ENCODE peak calls at places on chromosomes 4 and X, in six cellular contexts. One of them, this sample, is unnamed. For H3K4me1 and H3K36me3, the result is how much of the 10 kb centered on the place peaks cover.

GRCh38 chrX:114842181-114842580 is 175.2 kb downstream of the IL13RA2 start:
- DNase-seq in A673: no peak
- DNase-seq in IMR-90: no peak
- DNase-seq in tibial nerve: no peak
- DNase-seq in ovary: no peak
- DNase-seq in GM23248: peak
- DNase-seq in this sample: no peak

GRCh38 chrX:46844913-46845312 is 8.1 kb downstream of the RP2 start:
- DNase-seq in A673: no peak
- DNase-seq in IMR-90: no peak
- DNase-seq in tibial nerve: no peak
- DNase-seq in ovary: no peak
- DNase-seq in GM23248: no peak
- DNase-seq in this sample: no peak

GRCh38 chr4:123423819-123424218 is 27.2 kb downstream of the SPRY1 start:
- DNase-seq in A673: no peak
- DNase-seq in IMR-90: no peak
- DNase-seq in tibial nerve: no peak
- DNase-seq in ovary: no peak
- DNase-seq in GM23248: no peak
- DNase-seq in this sample: no peak

GRCh38 chr4:56654238-56654632 is 26.9 kb downstream of the HOPX start:
- DNase-seq in A673: no peak
- DNase-seq in IMR-90: no peak
- DNase-seq in tibial nerve: no peak
- DNase-seq in ovary: no peak
- DNase-seq in GM23248: no peak
- DNase-seq in this sample: no peak

GRCh38 chrX:11886745-11887144 is 128.7 kb downstream of the MSL3 start:
- DNase-seq in A673: no peak
- DNase-seq in IMR-90: peak
- DNase-seq in tibial nerve: no peak
- DNase-seq in ovary: no peak
- DNase-seq in GM23248: no peak
- DNase-seq in this sample: no peak

GRCh38 chr4:114754616-114755015 is 156.0 kb downstream of the UGT8 start:
- DNase-seq in A673: no peak
- DNase-seq in IMR-90: no peak
- DNase-seq in tibial nerve: no peak
- DNase-seq in ovary: no peak
- DNase-seq in GM23248: no peak
- DNase-seq in this sample: peak

GRCh38 chr4:73573794-73574528 is 46.3 kb downstream of the RASSF6 start:
- DNase-seq in A673: peak
- DNase-seq in IMR-90: peak
- DNase-seq in tibial nerve: peak
- DNase-seq in ovary: peak
- DNase-seq in GM23248: peak
- DNase-seq in this sample: peak

GRCh38 chr4:119785963-119786362 is 157.4 kb upstream of the PDE5A start:
- DNase-seq in A673: no peak
- DNase-seq in IMR-90: peak
- DNase-seq in tibial nerve: no peak
- DNase-seq in ovary: no peak
- DNase-seq in GM23248: peak
- DNase-seq in this sample: no peak

GRCh38 chr4:7904942-7905341 is 34.7 kb downstream of the AFAP1 start:
- DNase-seq in A673: peak
- DNase-seq in IMR-90: peak
- DNase-seq in tibial nerve: no peak
- DNase-seq in ovary: no peak
- DNase-seq in GM23248: peak
- DNase-seq in this sample: peak

GRCh38 chr4:183376381-183376780 is 54.2 kb upstream of the CLDN24 start:
- DNase-seq in A673: no peak
- DNase-seq in IMR-90: no peak
- DNase-seq in tibial nerve: no peak
- DNase-seq in ovary: no peak
- DNase-seq in GM23248: no peak
- DNase-seq in this sample: no peak

GRCh38 chr4:184123009-184123408 is 94.7 kb downstream of the ENPP6 start:
- DNase-seq in A673: no peak
- DNase-seq in IMR-90: no peak
- DNase-seq in tibial nerve: no peak
- DNase-seq in ovary: no peak
- DNase-seq in GM23248: no peak
- DNase-seq in this sample: no peak

GRCh38 chr4:183249854-183250253 is 70.2 kb downstream of the CLDN22 start:
- DNase-seq in A673: peak
- DNase-seq in IMR-90: peak
- DNase-seq in tibial nerve: no peak
- DNase-seq in ovary: no peak
- DNase-seq in GM23248: peak
- DNase-seq in this sample: no peak

GRCh38 chr4:72779256-72779655 is 210.2 kb upstream of the ADAMTS3 start:
- DNase-seq in A673: no peak
- DNase-seq in IMR-90: no peak
- DNase-seq in tibial nerve: no peak
- DNase-seq in ovary: no peak
- DNase-seq in GM23248: peak
- DNase-seq in this sample: no peak

GRCh38 chr4:26000274-26000950 is 86.4 kb downstream of the SMIM20 start:
- DNase-seq in A673: no peak
- DNase-seq in IMR-90: peak
- DNase-seq in tibial nerve: no peak
- DNase-seq in ovary: no peak
- DNase-seq in GM23248: peak
- DNase-seq in this sample: no peak

GRCh38 chr4:100516225-100516624 is 1.6 kb downstream of the EMCN start:
- DNase-seq in A673: no peak
- DNase-seq in IMR-90: no peak
- DNase-seq in tibial nerve: no peak
- DNase-seq in ovary: no peak
- DNase-seq in GM23248: peak
- DNase-seq in this sample: no peak

GRCh38 chr4:101944649-101945048 is 154.1 kb downstream of the BANK1 start:
- DNase-seq in A673: no peak
- DNase-seq in IMR-90: peak
- DNase-seq in tibial nerve: no peak
- DNase-seq in ovary: no peak
- DNase-seq in GM23248: peak
- DNase-seq in this sample: no peak

GRCh38 chrX:145609951-145610511 is 207.6 kb upstream of the SLITRK2 start:
- DNase-seq in A673: no peak
- DNase-seq in IMR-90: peak
- DNase-seq in tibial nerve: no peak
- DNase-seq in ovary: no peak
- DNase-seq in GM23248: no peak
- DNase-seq in this sample: no peak

GRCh38 chrX:107324493-107325310 is 118.3 kb downstream of the DNAAF6 start:
- DNase-seq in A673: peak
- DNase-seq in IMR-90: peak
- DNase-seq in tibial nerve: no peak
- DNase-seq in ovary: peak
- DNase-seq in GM23248: peak
- DNase-seq in this sample: peak

GRCh38 chrX:107323786-107324492 is 117.5 kb downstream of the DNAAF6 start:
- DNase-seq in A673: no peak
- DNase-seq in IMR-90: no peak
- DNase-seq in tibial nerve: no peak
- DNase-seq in ovary: peak
- DNase-seq in GM23248: no peak
- DNase-seq in this sample: no peak

GRCh38 chrX:107325467-107325866 is 119.1 kb downstream of the DNAAF6 start:
- DNase-seq in A673: no peak
- DNase-seq in IMR-90: no peak
- DNase-seq in tibial nerve: no peak
- DNase-seq in ovary: no peak
- DNase-seq in GM23248: no peak
- DNase-seq in this sample: no peak
- H3K4me3 ChIP-seq in A673: no peak
- H3K4me3 ChIP-seq in IMR-90: no peak
- H3K4me3 ChIP-seq in tibial nerve: no peak
- H3K4me3 ChIP-seq in ovary: no peak
- H3K4me3 ChIP-seq in GM23248: no peak
- H3K4me3 ChIP-seq in this sample: no peak

DNA sequence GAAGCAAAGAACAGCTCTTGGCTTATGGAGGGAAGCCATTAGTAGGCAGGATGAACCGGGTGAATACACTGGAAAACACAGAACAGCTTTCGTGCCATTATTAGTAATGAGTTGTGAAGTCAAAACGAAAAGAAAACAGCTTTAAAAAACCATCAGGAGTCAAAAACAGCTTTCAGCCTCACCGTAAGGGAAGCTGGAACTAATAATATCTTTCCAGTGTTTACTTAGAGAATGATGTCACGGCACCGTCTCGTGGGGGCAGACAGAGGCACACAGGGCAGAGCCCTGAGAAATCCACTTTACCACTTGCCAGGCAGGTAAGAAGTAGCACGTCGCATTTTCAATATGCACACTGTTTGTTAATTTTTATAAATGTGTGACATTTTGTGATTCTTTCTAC is 37.9 kb upstream of the HMX1 start:
- DNase-seq in A673: no peak
- DNase-seq in IMR-90: peak
- DNase-seq in tibial nerve: no peak
- DNase-seq in ovary: no peak
- DNase-seq in GM23248: peak
- DNase-seq in this sample: peak
- H3K4me1 ChIP-seq in A673: under half
- H3K4me1 ChIP-seq in IMR-90: under half
- H3K4me1 ChIP-seq in tibial nerve: under half
- H3K4me1 ChIP-seq in ovary: under half
- H3K4me1 ChIP-seq in GM23248: under half
- H3K4me1 ChIP-seq in this sample: under half

GRCh38 chr4:4456816-4457578 is 70.1 kb downstream of the NSG1 start:
- DNase-seq in A673: no peak
- DNase-seq in IMR-90: no peak
- DNase-seq in tibial nerve: no peak
- DNase-seq in ovary: no peak
- DNase-seq in GM23248: peak
- DNase-seq in this sample: no peak

GRCh38 chr4:4460759-4461158 is 73.9 kb downstream of the NSG1 start:
- DNase-seq in A673: no peak
- DNase-seq in IMR-90: no peak
- DNase-seq in tibial nerve: no peak
- DNase-seq in ovary: no peak
- DNase-seq in GM23248: no peak
- DNase-seq in this sample: no peak

GRCh38 chr4:4456351-4456750 is 69.4 kb downstream of the NSG1 start:
- DNase-seq in A673: no peak
- DNase-seq in IMR-90: no peak
- DNase-seq in tibial nerve: no peak
- DNase-seq in ovary: no peak
- DNase-seq in GM23248: peak
- DNase-seq in this sample: no peak

GRCh38 chr4:4457803-4458550 is 71.1 kb downstream of the NSG1 start:
- DNase-seq in A673: no peak
- DNase-seq in IMR-90: peak
- DNase-seq in tibial nerve: no peak
- DNase-seq in ovary: no peak
- DNase-seq in GM23248: peak
- DNase-seq in this sample: no peak

GRCh38 chr4:4455199-4455865 is 68.4 kb downstream of the NSG1 start:
- DNase-seq in A673: no peak
- DNase-seq in IMR-90: no peak
- DNase-seq in tibial nerve: no peak
- DNase-seq in ovary: no peak
- DNase-seq in GM23248: no peak
- DNase-seq in this sample: no peak
- H3K36me3 ChIP-seq in A673: under half
- H3K36me3 ChIP-seq in IMR-90: under half
- H3K36me3 ChIP-seq in tibial nerve: under half
- H3K36me3 ChIP-seq in ovary: under half
- H3K36me3 ChIP-seq in GM23248: under half
- H3K36me3 ChIP-seq in this sample: under half

GRCh38 chrX:129932792-129933321 is 26.9 kb downstream of the UTP14A start:
- DNase-seq in A673: peak
- DNase-seq in IMR-90: no peak
- DNase-seq in tibial nerve: no peak
- DNase-seq in ovary: peak
- DNase-seq in GM23248: peak
- DNase-seq in this sample: no peak
- H3K4me3 ChIP-seq in A673: peak
- H3K4me3 ChIP-seq in IMR-90: peak
- H3K4me3 ChIP-seq in tibial nerve: peak
- H3K4me3 ChIP-seq in ovary: peak
- H3K4me3 ChIP-seq in GM23248: peak
- H3K4me3 ChIP-seq in this sample: peak

GRCh38 chrX:153725039-153725831 is 579 bp downstream of the ABCD1 start:
- DNase-seq in A673: no peak
- DNase-seq in IMR-90: no peak
- DNase-seq in tibial nerve: no peak
- DNase-seq in ovary: peak
- DNase-seq in GM23248: no peak
- DNase-seq in this sample: peak
- H3K4me1 ChIP-seq in A673: under half
- H3K4me1 ChIP-seq in IMR-90: under half
- H3K4me1 ChIP-seq in tibial nerve: under half
- H3K4me1 ChIP-seq in ovary: under half
- H3K4me1 ChIP-seq in GM23248: under half
- H3K4me1 ChIP-seq in this sample: under half

DNA sequence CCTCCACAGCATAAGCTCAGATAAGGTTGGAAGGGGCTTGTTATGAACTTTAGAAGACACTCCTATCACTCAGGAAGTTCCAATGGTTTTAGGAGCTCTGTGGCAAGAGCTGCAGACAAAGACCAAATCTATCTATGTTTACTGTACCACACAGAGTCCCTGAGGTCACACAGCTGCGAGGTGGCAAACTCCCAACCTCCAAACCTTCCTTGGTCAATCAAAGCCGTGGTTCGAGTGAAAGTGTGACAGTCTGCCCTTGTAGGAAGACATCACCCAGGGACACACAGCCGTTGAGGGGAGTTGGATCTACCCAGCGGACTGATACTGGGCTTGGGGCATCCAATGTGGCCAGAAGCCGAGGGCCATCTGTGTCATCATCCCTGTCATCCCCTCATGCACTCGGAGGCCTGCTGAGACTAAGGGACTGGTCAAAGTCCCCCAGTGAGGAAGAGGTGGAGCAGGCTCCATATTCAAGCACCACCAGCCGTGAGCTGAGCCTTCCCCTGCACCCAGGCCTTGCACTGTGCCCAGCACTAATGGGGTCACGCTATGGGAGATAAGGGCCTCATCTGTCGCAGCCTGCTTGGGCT is 26.8 kb downstream of the MAN2B2 start:
- DNase-seq in A673: no peak
- DNase-seq in IMR-90: no peak
- DNase-seq in tibial nerve: no peak
- DNase-seq in ovary: no peak
- DNase-seq in GM23248: no peak
- DNase-seq in this sample: no peak
- H3K36me3 ChIP-seq in A673: under half
- H3K36me3 ChIP-seq in IMR-90: under half
- H3K36me3 ChIP-seq in tibial nerve: under half
- H3K36me3 ChIP-seq in ovary: under half
- H3K36me3 ChIP-seq in GM23248: under half
- H3K36me3 ChIP-seq in this sample: under half

DNA sequence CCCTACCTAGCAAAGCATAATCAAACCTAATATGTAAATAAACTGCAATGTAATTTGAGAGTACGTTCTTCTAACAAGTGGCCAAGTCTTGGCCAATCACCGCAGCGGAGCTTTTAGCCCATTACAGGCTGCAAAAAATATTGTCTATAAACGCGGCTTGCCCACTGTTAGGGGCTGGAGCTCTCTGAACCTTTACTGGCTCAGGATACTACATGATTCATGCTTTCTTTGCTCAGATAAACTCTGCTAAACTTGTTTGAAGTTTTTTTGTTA is 990 bp upstream of the HADH start:
- DNase-seq in A673: no peak
- DNase-seq in IMR-90: no peak
- DNase-seq in tibial nerve: no peak
- DNase-seq in ovary: no peak
- DNase-seq in GM23248: no peak
- DNase-seq in this sample: peak
- H3K4me3 ChIP-seq in A673: no peak
- H3K4me3 ChIP-seq in IMR-90: no peak
- H3K4me3 ChIP-seq in tibial nerve: no peak
- H3K4me3 ChIP-seq in ovary: no peak
- H3K4me3 ChIP-seq in GM23248: no peak
- H3K4me3 ChIP-seq in this sample: peak